ENCODE peak calls at places on chromosomes 16 and 17, in eight cellular contexts. U, V, J, S, Q, B, D and G are unnamed samples.

GRCh38 chr17:51487947-51488346 is 227.6 kb downstream of the UTP18 start:
- DNase-seq in U (peak), V (no peak), J (no peak), S (no peak), Q (no peak), B (no peak), D (no peak), G (peak)

GRCh38 chr17:74210191-74211140 is 2.9 kb upstream of the TTYH2 start:
- DNase-seq in U (peak), V (peak), J (peak), S (no peak), Q (peak), B (peak), D (peak), G (peak)

GRCh38 chr17:69123626-69124025 is 18.1 kb downstream of the ABCA6 start:
- DNase-seq in U (no peak), V (no peak), J (no peak), S (no peak), Q (no peak), B (no peak), D (no peak), G (no peak)

GRCh38 chr17:63841350-63842172 is 924 bp downstream of the SMARCD2 start:
- DNase-seq in U (no peak), V (no peak), J (peak), S (no peak), Q (no peak), B (peak), D (peak), G (peak)

GRCh38 chr17:37180371-37180770 is 195.4 kb upstream of the C17orf78 start:
- DNase-seq in U (no peak), V (no peak), J (no peak), S (no peak), Q (no peak), B (peak), D (no peak), G (no peak)

GRCh38 chr17:17200311-17200710 is 5.8 kb downstream of the PLD6 start:
- DNase-seq in U (no peak), V (no peak), J (no peak), S (no peak), Q (no peak), B (peak), D (no peak), G (no peak)

GRCh38 chr17:29624586-29624985 is 1.9 kb upstream of the CORO6 start:
- DNase-seq in U (no peak), V (no peak), J (no peak), S (no peak), Q (no peak), B (no peak), D (no peak), G (no peak)

GRCh38 chr16:4501071-4501478 is 24.9 kb downstream of the HMOX2 start:
- DNase-seq in U (no peak), V (no peak), J (no peak), S (no peak), Q (no peak), B (peak), D (no peak), G (no peak)

GRCh38 chr17:33463887-33464286 is 170.8 kb upstream of the ASIC2 start:
- DNase-seq in U (no peak), V (no peak), J (no peak), S (no peak), Q (no peak), B (no peak), D (no peak), G (no peak)

GRCh38 chr17:1604831-1605528 is 23.7 kb downstream of the SLC43A2 start:
- DNase-seq in U (no peak), V (no peak), J (no peak), S (no peak), Q (no peak), B (no peak), D (peak), G (peak)

GRCh38 chr16:56815721-56816120 is 49.3 kb upstream of the SLC12A3 start:
- DNase-seq in U (no peak), V (no peak), J (peak), S (no peak), Q (no peak), B (no peak), D (no peak), G (no peak)

GRCh38 chr16:68086336-68086821 is 1.2 kb downstream of the NFATC3 start:
- DNase-seq in U (no peak), V (peak), J (no peak), S (no peak), Q (no peak), B (peak), D (no peak), G (no peak)

GRCh38 chr16:58792188-58792587 is 58.1 kb upstream of the GOT2 start:
- DNase-seq in U (no peak), V (no peak), J (no peak), S (no peak), Q (no peak), B (no peak), D (no peak), G (no peak)

GRCh38 chr17:14791221-14791620 is 473.9 kb downstream of the PMP22 start:
- DNase-seq in U (no peak), V (no peak), J (no peak), S (no peak), Q (no peak), B (no peak), D (no peak), G (no peak)

GRCh38 chr17:43665387-43666101 is 3.8 kb upstream of the MEOX1 start:
- DNase-seq in U (no peak), V (no peak), J (no peak), S (no peak), Q (no peak), B (no peak), D (no peak), G (no peak)

GRCh38 chr16:888901-889570 is 81.7 kb downstream of the LMF1 start:
- DNase-seq in U (no peak), V (no peak), J (no peak), S (no peak), Q (no peak), B (no peak), D (no peak), G (no peak)

GRCh38 chr16:68668266-68668665 is 23.2 kb downstream of the CDH3 start:
- DNase-seq in U (peak), V (no peak), J (no peak), S (no peak), Q (peak), B (no peak), D (no peak), G (peak)

GRCh38 chr16:27199747-27200146 is 3.6 kb upstream of the KDM8 start:
- DNase-seq in U (no peak), V (no peak), J (no peak), S (no peak), Q (peak), B (no peak), D (no peak), G (no peak)

GRCh38 chr16:27364493-27365141 is 37.4 kb upstream of the IL21R start:
- DNase-seq in U (no peak), V (peak), J (no peak), S (no peak), Q (no peak), B (no peak), D (no peak), G (no peak)

GRCh38 chr16:30997887-30998711 is 12.3 kb downstream of the STX1B start:
- DNase-seq in U (no peak), V (peak), J (no peak), S (no peak), Q (no peak), B (peak), D (no peak), G (no peak)

GRCh38 chr16:70252355-70252988 is 732 bp upstream of the EXOSC6 start:
- DNase-seq in U (peak), V (peak), J (no peak), S (no peak), Q (no peak), B (peak), D (no peak), G (peak)

GRCh38 chr17:13031718-13032350 is 14.0 kb upstream of the ELAC2 start:
- DNase-seq in U (peak), V (peak), J (no peak), S (no peak), Q (peak), B (peak), D (no peak), G (peak)

GRCh38 chr16:35510701-35511100 is 2051.3 kb downstream of the TP53TG3F start:
- DNase-seq in U (no peak), V (no peak), J (no peak), S (no peak), Q (no peak), B (no peak), D (no peak), G (no peak)

GRCh38 chr17:82235775-82236141 is 6.9 kb downstream of the SLC16A3 start:
- DNase-seq in U (no peak), V (no peak), J (no peak), S (no peak), Q (no peak), B (peak), D (peak), G (no peak)